ENCODE peak calls at places on chromosomes 12 and 14, in six cellular contexts. U, C, S, R, M and D are unnamed samples.

GRCh38 chr12:65877836-65878235 is 53.6 kb downstream of the HMGA2 start:
- DNase-seq in U (no peak), C (no peak), S (no peak), R (no peak), M (no peak), D (no peak)

GRCh38 chr12:79901506-79901905 is 33.4 kb downstream of the PPP1R12A start:
- DNase-seq in U (no peak), C (no peak), S (no peak), R (no peak), M (no peak), D (no peak)

GRCh38 chr12:66538970-66539369 is 139.9 kb downstream of the GRIP1 start:
- DNase-seq in U (no peak), C (no peak), S (peak), R (no peak), M (no peak), D (peak)

GRCh38 chr12:54977155-54977554 is 7.4 kb downstream of the TESPA1 start:
- DNase-seq in U (peak), C (peak), S (no peak), R (no peak), M (no peak), D (peak)

GRCh38 chr12:3323002-3323685 is 167.9 kb upstream of the PRMT8 start:
- DNase-seq in U (no peak), C (no peak), S (no peak), R (no peak), M (no peak), D (no peak)

GRCh38 chr14:39025810-39026627 is 77.0 kb downstream of the SEC23A start:
- DNase-seq in U (no peak), C (no peak), S (peak), R (no peak), M (no peak), D (peak)

GRCh38 chr14:70692210-70692609 is 50.5 kb downstream of the TTC9 start:
- DNase-seq in U (no peak), C (no peak), S (peak), R (no peak), M (no peak), D (no peak)

GRCh38 chr12:14416658-14417057 is 51.2 kb downstream of the ATF7IP start:
- DNase-seq in U (no peak), C (peak), S (peak), R (no peak), M (peak), D (peak)

GRCh38 chr12:13275366-13275765 is 78.8 kb downstream of the EMP1 start:
- DNase-seq in U (no peak), C (no peak), S (peak), R (no peak), M (no peak), D (no peak)

GRCh38 chr12:110776410-110776809 is 33.7 kb upstream of the PPP1CC start:
- DNase-seq in U (no peak), C (no peak), S (no peak), R (no peak), M (no peak), D (no peak)

GRCh38 chr14:102392506-102392905 is 29.8 kb downstream of the TECPR2 start:
- DNase-seq in U (peak), C (no peak), S (no peak), R (no peak), M (no peak), D (peak)

GRCh38 chr14:77067632-77068514 is 30.2 kb upstream of the CIPC start:
- DNase-seq in U (no peak), C (peak), S (peak), R (peak), M (peak), D (peak)

GRCh38 chr14:61556455-61556854 is 138.9 kb upstream of the HIF1A start:
- DNase-seq in U (no peak), C (no peak), S (no peak), R (no peak), M (no peak), D (no peak)

GRCh38 chr14:37559386-37559785 is 35.7 kb downstream of the FOXA1 start:
- DNase-seq in U (no peak), C (peak), S (no peak), R (no peak), M (no peak), D (peak)

GRCh38 chr14:104865069-104865630 is at the start of gene CEP170B:
- DNase-seq in U (peak), C (peak), S (peak), R (peak), M (no peak), D (peak)

GRCh38 chr14:26008290-26008689 is 589.5 kb downstream of the NOVA1 start:
- DNase-seq in U (no peak), C (peak), S (peak), R (no peak), M (no peak), D (peak)

GRCh38 chr14:53411110-53411509 is 258.0 kb upstream of the DDHD1 start:
- DNase-seq in U (peak), C (peak), S (peak), R (no peak), M (no peak), D (peak)

GRCh38 chr14:89276424-89276975 is 140.5 kb downstream of the FOXN3 start:
- DNase-seq in U (no peak), C (peak), S (no peak), R (no peak), M (no peak), D (peak)

GRCh38 chr12:70543444-70543843 is 93.8 kb downstream of the PTPRB start:
- DNase-seq in U (peak), C (peak), S (peak), R (no peak), M (no peak), D (peak)

GRCh38 chr14:105999361-106000028 is 473.1 kb downstream of the TMEM121 start:
- DNase-seq in U (no peak), C (peak), S (peak), R (peak), M (no peak), D (peak)

GRCh38 chr12:101759396-101760047 is 20.3 kb upstream of the SYCP3 start:
- DNase-seq in U (no peak), C (peak), S (peak), R (no peak), M (no peak), D (peak)

GRCh38 chr14:65832431-65833253 is 420.1 kb downstream of the FUT8 start:
- DNase-seq in U (no peak), C (peak), S (peak), R (no peak), M (no peak), D (peak)

GRCh38 chr14:21711360-21711961 is 37.8 kb upstream of the OR4E1 start:
- DNase-seq in U (peak), C (peak), S (peak), R (no peak), M (peak), D (peak)

GRCh38 chr12:106976668-106977067 is 10.3 kb downstream of the MTERF2 start:
- DNase-seq in U (no peak), C (no peak), S (peak), R (no peak), M (no peak), D (no peak)

GRCh38 chr14:105537580-105538474 is 11.4 kb downstream of the TMEM121 start:
- DNase-seq in U (no peak), C (no peak), S (peak), R (peak), M (no peak), D (no peak)

GRCh38 chr12:27277846-27278260 is 33.8 kb downstream of the STK38L start:
- DNase-seq in U (peak), C (peak), S (peak), R (no peak), M (no peak), D (peak)

GRCh38 chr14:23125933-23126524 is 7.0 kb upstream of the CEBPE start:
- DNase-seq in U (no peak), C (no peak), S (no peak), R (no peak), M (no peak), D (no peak)

GRCh38 chr12:104971276-104971675 is 13.2 kb upstream of the SLC41A2 start:
- DNase-seq in U (no peak), C (peak), S (no peak), R (no peak), M (no peak), D (peak)

GRCh38 chr12:28507055-28507454 is 316.8 kb downstream of the CCDC91 start:
- DNase-seq in U (peak), C (no peak), S (no peak), R (no peak), M (no peak), D (peak)

GRCh38 chr12:129961111-129961510 is 57.3 kb upstream of the TMEM132D start:
- DNase-seq in U (no peak), C (no peak), S (peak), R (no peak), M (no peak), D (peak)

GRCh38 chr12:750356-751191 is 1.8 kb upstream of the WNK1 start:
- DNase-seq in U (no peak), C (no peak), S (peak), R (no peak), M (no peak), D (no peak)

GRCh38 chr14:53539489-53540126 is 386.5 kb upstream of the DDHD1 start:
- DNase-seq in U (peak), C (peak), S (peak), R (no peak), M (peak), D (peak)